ENCODE peak calls at places on chromosomes 4 and X, in six cellular contexts. One of them, this sample, is unnamed.

GRCh38 chr4:103272174-103272573 is 74.0 kb upstream of the CENPE start:
- DNase-seq in kidney epithelial cell: no peak
- DNase-seq in MCF 10A: no peak
- DNase-seq in brain microvascular endothelial cell: no peak
- DNase-seq in choroid plexus epithelial cell: no peak
- DNase-seq in transverse colon: no peak
- DNase-seq in this sample: no peak

GRCh38 chrX:13059676-13060499 is 15.5 kb upstream of the FAM9C start:
- DNase-seq in transverse colon: no peak
- DNase-seq in brain microvascular endothelial cell: peak; percentile 71
- DNase-seq in MCF 10A: peak; percentile 16
- DNase-seq in choroid plexus epithelial cell: peak; percentile 63
- DNase-seq in kidney epithelial cell: no peak
- DNase-seq in this sample: peak; percentile 53

GRCh38 chr4:4995103-4995761 is 24.0 kb downstream of the CYTL1 start:
- DNase-seq in brain microvascular endothelial cell: peak; percentile 44
- DNase-seq in choroid plexus epithelial cell: peak; percentile 67
- DNase-seq in MCF 10A: peak; percentile 79
- DNase-seq in transverse colon: peak; percentile 66
- DNase-seq in kidney epithelial cell: no peak
- DNase-seq in this sample: peak; percentile 51

GRCh38 chr4:25702848-25703247 is 47.2 kb downstream of the SLC34A2 start:
- DNase-seq in choroid plexus epithelial cell: peak; percentile 76
- DNase-seq in kidney epithelial cell: peak; percentile 54
- DNase-seq in brain microvascular endothelial cell: peak; percentile 56
- DNase-seq in MCF 10A: peak; percentile 39
- DNase-seq in transverse colon: no peak
- DNase-seq in this sample: no peak

GRCh38 chr4:55311792-55312490 is 34.1 kb upstream of the SRD5A3 start:
- DNase-seq in choroid plexus epithelial cell: peak; percentile 22
- DNase-seq in MCF 10A: no peak
- DNase-seq in transverse colon: no peak
- DNase-seq in brain microvascular endothelial cell: peak; percentile 43
- DNase-seq in kidney epithelial cell: no peak
- DNase-seq in this sample: no peak

GRCh38 chr4:1293981-1294380 is 4.3 kb downstream of the MAEA start:
- DNase-seq in brain microvascular endothelial cell: no peak
- DNase-seq in transverse colon: no peak
- DNase-seq in kidney epithelial cell: no peak
- DNase-seq in choroid plexus epithelial cell: peak; percentile 26
- DNase-seq in MCF 10A: no peak
- DNase-seq in this sample: no peak

GRCh38 chrX:49177338-49177833 is 5.7 kb downstream of the PLP2 start:
- DNase-seq in brain microvascular endothelial cell: no peak
- DNase-seq in MCF 10A: peak; percentile 54
- DNase-seq in kidney epithelial cell: no peak
- DNase-seq in choroid plexus epithelial cell: no peak
- DNase-seq in transverse colon: no peak
- DNase-seq in this sample: peak; percentile 21

GRCh38 chrX:97685753-97686152 is 802.0 kb downstream of the RPA4 start:
- DNase-seq in brain microvascular endothelial cell: peak; percentile 46
- DNase-seq in MCF 10A: peak; percentile 55
- DNase-seq in choroid plexus epithelial cell: peak; percentile 69
- DNase-seq in transverse colon: no peak
- DNase-seq in kidney epithelial cell: no peak
- DNase-seq in this sample: peak; percentile 45

GRCh38 chr4:25088342-25088952 is 57.7 kb upstream of the LGI2 start:
- DNase-seq in MCF 10A: no peak
- DNase-seq in brain microvascular endothelial cell: peak; percentile 17
- DNase-seq in transverse colon: no peak
- DNase-seq in choroid plexus epithelial cell: peak; percentile 6
- DNase-seq in kidney epithelial cell: no peak
- DNase-seq in this sample: no peak

GRCh38 chr4:41318839-41319530 is 62.3 kb downstream of the UCHL1 start:
- DNase-seq in MCF 10A: peak; percentile 38
- DNase-seq in transverse colon: no peak
- DNase-seq in choroid plexus epithelial cell: peak; percentile 26
- DNase-seq in kidney epithelial cell: no peak
- DNase-seq in brain microvascular endothelial cell: peak; percentile 2
- DNase-seq in this sample: peak; percentile 9

GRCh38 chr4:22508376-22508775 is 7.5 kb downstream of the ADGRA3 start:
- DNase-seq in transverse colon: no peak
- DNase-seq in kidney epithelial cell: no peak
- DNase-seq in choroid plexus epithelial cell: peak; percentile 72
- DNase-seq in MCF 10A: peak; percentile 7
- DNase-seq in brain microvascular endothelial cell: no peak
- DNase-seq in this sample: no peak

GRCh38 chr4:111230265-111230664 is 607.4 kb upstream of the PITX2 start:
- DNase-seq in brain microvascular endothelial cell: no peak
- DNase-seq in choroid plexus epithelial cell: no peak
- DNase-seq in MCF 10A: no peak
- DNase-seq in kidney epithelial cell: no peak
- DNase-seq in transverse colon: no peak
- DNase-seq in this sample: no peak

GRCh38 chr4:152935138-152935537 is 985 bp upstream of the FHDC1 start:
- DNase-seq in transverse colon: peak; percentile 66
- DNase-seq in brain microvascular endothelial cell: no peak
- DNase-seq in MCF 10A: peak; percentile 31
- DNase-seq in choroid plexus epithelial cell: no peak
- DNase-seq in kidney epithelial cell: no peak
- DNase-seq in this sample: peak; percentile 43

GRCh38 chr4:28357985-28358384 is 1497.3 kb downstream of the STIM2 start:
- DNase-seq in choroid plexus epithelial cell: peak; percentile 54
- DNase-seq in transverse colon: no peak
- DNase-seq in MCF 10A: peak; percentile 14
- DNase-seq in kidney epithelial cell: no peak
- DNase-seq in brain microvascular endothelial cell: no peak
- DNase-seq in this sample: no peak

GRCh38 chr4:48109413-48110263 is 24.4 kb downstream of the TXK start:
- DNase-seq in kidney epithelial cell: peak; percentile 34
- DNase-seq in brain microvascular endothelial cell: peak; percentile 43
- DNase-seq in transverse colon: no peak
- DNase-seq in choroid plexus epithelial cell: peak; percentile 74
- DNase-seq in MCF 10A: peak; percentile 72
- DNase-seq in this sample: peak; percentile 41

GRCh38 chr4:115803825-115804224 is 690.4 kb upstream of the NDST4 start:
- DNase-seq in choroid plexus epithelial cell: no peak
- DNase-seq in brain microvascular endothelial cell: no peak
- DNase-seq in kidney epithelial cell: no peak
- DNase-seq in transverse colon: no peak
- DNase-seq in MCF 10A: no peak
- DNase-seq in this sample: no peak

GRCh38 chrX:16023790-16024734 is 99.3 kb upstream of the GRPR start:
- DNase-seq in MCF 10A: peak; percentile 48
- DNase-seq in kidney epithelial cell: peak; percentile 73
- DNase-seq in brain microvascular endothelial cell: peak; percentile 13
- DNase-seq in choroid plexus epithelial cell: peak; percentile 11
- DNase-seq in transverse colon: no peak
- DNase-seq in this sample: peak; percentile 11

GRCh38 chrX:357693-358471 is 28.8 kb downstream of the PPP2R3B start:
- DNase-seq in kidney epithelial cell: peak; percentile 10
- DNase-seq in choroid plexus epithelial cell: peak; percentile 63
- DNase-seq in MCF 10A: peak; percentile 13
- DNase-seq in transverse colon: no peak
- DNase-seq in brain microvascular endothelial cell: peak; percentile 40
- DNase-seq in this sample: no peak

GRCh38 chr4:92304073-92304472 is 307 bp downstream of the GRID2 start:
- DNase-seq in kidney epithelial cell: no peak
- DNase-seq in choroid plexus epithelial cell: no peak
- DNase-seq in brain microvascular endothelial cell: no peak
- DNase-seq in MCF 10A: no peak
- DNase-seq in transverse colon: no peak
- DNase-seq in this sample: no peak

GRCh38 chr4:128285085-128286023 is 2.3 kb downstream of the PGRMC2 start:
- DNase-seq in brain microvascular endothelial cell: no peak
- DNase-seq in kidney epithelial cell: no peak
- DNase-seq in transverse colon: peak; percentile 16
- DNase-seq in choroid plexus epithelial cell: no peak
- DNase-seq in MCF 10A: no peak
- DNase-seq in this sample: no peak

GRCh38 chr4:80035336-80035735 is 37.7 kb downstream of the ANTXR2 start:
- DNase-seq in MCF 10A: no peak
- DNase-seq in transverse colon: peak; percentile 63
- DNase-seq in brain microvascular endothelial cell: no peak
- DNase-seq in choroid plexus epithelial cell: no peak
- DNase-seq in kidney epithelial cell: no peak
- DNase-seq in this sample: no peak

GRCh38 chrX:41014776-41015175 is 70.5 kb upstream of the USP9X start:
- DNase-seq in transverse colon: no peak
- DNase-seq in brain microvascular endothelial cell: no peak
- DNase-seq in kidney epithelial cell: no peak
- DNase-seq in MCF 10A: peak; percentile 86
- DNase-seq in choroid plexus epithelial cell: no peak
- DNase-seq in this sample: no peak

GRCh38 chrX:108699368-108699767 is 37.0 kb downstream of the IRS4 start:
- DNase-seq in transverse colon: no peak
- DNase-seq in kidney epithelial cell: peak; percentile 2
- DNase-seq in brain microvascular endothelial cell: peak; percentile 16
- DNase-seq in choroid plexus epithelial cell: peak; percentile 51
- DNase-seq in MCF 10A: peak; percentile 53
- DNase-seq in this sample: no peak

GRCh38 chr4:182918044-182918607 is 940 bp upstream of the DCTD start:
- DNase-seq in MCF 10A: peak; percentile 1
- DNase-seq in transverse colon: no peak
- DNase-seq in choroid plexus epithelial cell: no peak
- DNase-seq in brain microvascular endothelial cell: no peak
- DNase-seq in kidney epithelial cell: no peak
- DNase-seq in this sample: no peak

GRCh38 chrX:104913348-104913747 is 307.1 kb downstream of the TEX13A start:
- DNase-seq in choroid plexus epithelial cell: peak; percentile 23
- DNase-seq in kidney epithelial cell: peak; percentile 2
- DNase-seq in transverse colon: no peak
- DNase-seq in MCF 10A: peak; percentile 33
- DNase-seq in brain microvascular endothelial cell: no peak
- DNase-seq in this sample: no peak

GRCh38 chr4:154822775-154823174 is 41.7 kb downstream of the RBM46 start:
- DNase-seq in kidney epithelial cell: no peak
- DNase-seq in transverse colon: no peak
- DNase-seq in brain microvascular endothelial cell: no peak
- DNase-seq in MCF 10A: peak; percentile 43
- DNase-seq in choroid plexus epithelial cell: peak; percentile 42
- DNase-seq in this sample: no peak

GRCh38 chr4:143184503-143185252 is at the start of gene USP38:
- DNase-seq in brain microvascular endothelial cell: peak; percentile 94
- DNase-seq in transverse colon: peak; percentile 96
- DNase-seq in kidney epithelial cell: peak; percentile 85
- DNase-seq in choroid plexus epithelial cell: peak; percentile 92
- DNase-seq in MCF 10A: peak; percentile 96
- DNase-seq in this sample: peak; percentile 85
- TF ChIP-seq CTCF in brain microvascular endothelial cell: peak; percentile 12
- TF ChIP-seq CTCF in transverse colon: peak; percentile 38
- TF ChIP-seq CTCF in kidney epithelial cell: peak; percentile 1
- TF ChIP-seq CTCF in choroid plexus epithelial cell: no peak
- TF ChIP-seq CTCF in MCF 10A: no peak
- TF ChIP-seq CTCF in this sample: no peak

GRCh38 chrX:63917296-63917695 is 132.3 kb upstream of the ARHGEF9 start:
- DNase-seq in transverse colon: no peak
- DNase-seq in MCF 10A: no peak
- DNase-seq in choroid plexus epithelial cell: no peak
- DNase-seq in kidney epithelial cell: no peak
- DNase-seq in brain microvascular endothelial cell: no peak
- DNase-seq in this sample: no peak

GRCh38 chrX:63920875-63921274 is 135.9 kb upstream of the ARHGEF9 start:
- DNase-seq in kidney epithelial cell: no peak
- DNase-seq in transverse colon: no peak
- DNase-seq in MCF 10A: no peak
- DNase-seq in brain microvascular endothelial cell: no peak
- DNase-seq in choroid plexus epithelial cell: no peak
- DNase-seq in this sample: no peak

GRCh38 chrX:63922221-63922620 is 137.2 kb upstream of the ARHGEF9 start:
- DNase-seq in transverse colon: no peak
- DNase-seq in brain microvascular endothelial cell: peak; percentile 53
- DNase-seq in kidney epithelial cell: no peak
- DNase-seq in MCF 10A: peak; percentile 38
- DNase-seq in choroid plexus epithelial cell: peak; percentile 17
- DNase-seq in this sample: no peak

GRCh38 chrX:63919081-63919480 is 134.1 kb upstream of the ARHGEF9 start:
- DNase-seq in transverse colon: no peak
- DNase-seq in choroid plexus epithelial cell: no peak
- DNase-seq in brain microvascular endothelial cell: no peak
- DNase-seq in MCF 10A: no peak
- DNase-seq in kidney epithelial cell: no peak
- DNase-seq in this sample: no peak

GRCh38 chrX:63918611-63919010 is 133.6 kb upstream of the ARHGEF9 start:
- DNase-seq in kidney epithelial cell: no peak
- DNase-seq in MCF 10A: peak; percentile 13
- DNase-seq in transverse colon: no peak
- DNase-seq in choroid plexus epithelial cell: peak; percentile 10
- DNase-seq in brain microvascular endothelial cell: peak; percentile 76
- DNase-seq in this sample: no peak
- TF ChIP-seq CTCF in kidney epithelial cell: no peak
- TF ChIP-seq CTCF in MCF 10A: no peak
- TF ChIP-seq CTCF in transverse colon: no peak
- TF ChIP-seq CTCF in choroid plexus epithelial cell: no peak
- TF ChIP-seq CTCF in brain microvascular endothelial cell: peak; percentile 42
- TF ChIP-seq CTCF in this sample: no peak

DNA sequence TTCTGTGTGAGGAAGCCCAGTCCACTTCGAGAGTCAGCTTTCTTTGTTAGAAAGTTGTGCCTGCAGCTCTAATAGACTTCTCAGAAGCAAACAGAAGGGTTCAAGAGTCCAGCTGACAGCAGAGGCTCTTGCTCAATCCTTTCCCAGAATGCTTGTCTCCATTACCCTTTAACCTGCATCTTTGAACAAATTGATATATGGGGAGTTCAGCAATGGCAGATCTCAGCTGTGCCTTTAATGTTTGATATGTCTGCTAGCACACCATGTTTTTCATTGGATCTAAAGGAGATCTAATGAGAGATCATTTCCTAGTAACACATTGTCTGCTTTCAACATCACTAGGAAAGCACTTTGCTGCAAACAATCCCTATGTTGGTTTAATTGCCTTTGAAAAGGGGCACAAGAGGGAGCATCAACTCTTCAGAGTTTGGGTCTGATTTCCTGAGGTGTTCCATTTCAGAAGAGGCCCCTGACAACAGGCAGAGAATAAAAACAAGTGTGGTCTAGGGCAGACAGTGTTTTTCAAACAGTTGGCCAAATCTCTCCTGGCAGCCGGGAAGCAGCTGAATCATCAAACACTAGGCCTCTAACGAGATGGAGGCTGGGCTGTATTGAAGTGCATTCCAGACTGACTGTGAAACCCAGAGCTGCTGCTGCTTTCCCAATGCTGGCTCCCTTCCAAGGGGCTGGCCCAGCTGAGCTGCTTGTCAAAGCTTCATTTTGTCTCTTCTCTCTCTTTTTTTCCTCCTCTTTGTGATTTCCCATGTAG is 55.6 kb downstream of the LUZP4 start:
- DNase-seq in choroid plexus epithelial cell: peak; percentile 98
- DNase-seq in kidney epithelial cell: peak; percentile 83
- DNase-seq in brain microvascular endothelial cell: peak; percentile 96
- DNase-seq in MCF 10A: peak; percentile 93
- DNase-seq in transverse colon: peak; percentile 76
- DNase-seq in this sample: peak; percentile 80
- TF ChIP-seq CTCF in choroid plexus epithelial cell: peak; percentile 34
- TF ChIP-seq CTCF in kidney epithelial cell: no peak
- TF ChIP-seq CTCF in brain microvascular endothelial cell: no peak
- TF ChIP-seq CTCF in MCF 10A: no peak
- TF ChIP-seq CTCF in transverse colon: no peak
- TF ChIP-seq CTCF in this sample: no peak

GRCh38 chr4:118280501-118281218 is 72.1 kb downstream of the PRSS12 start:
- DNase-seq in MCF 10A: peak; percentile 83
- DNase-seq in transverse colon: peak; percentile 69
- DNase-seq in kidney epithelial cell: no peak
- DNase-seq in brain microvascular endothelial cell: peak; percentile 60
- DNase-seq in choroid plexus epithelial cell: peak; percentile 89
- DNase-seq in this sample: peak; percentile 58
- TF ChIP-seq CTCF in MCF 10A: peak; percentile 51
- TF ChIP-seq CTCF in transverse colon: peak; percentile 68
- TF ChIP-seq CTCF in kidney epithelial cell: peak; percentile 70
- TF ChIP-seq CTCF in brain microvascular endothelial cell: peak; percentile 69
- TF ChIP-seq CTCF in choroid plexus epithelial cell: peak; percentile 69
- TF ChIP-seq CTCF in this sample: no peak

This sample was measured in Calu3.